ENCODE peak calls at places on chromosomes 7 and 10, in ten cellular contexts. S is transverse colon, O is brain microvascular endothelial cell, E is cardiac muscle cell, U is gastrocnemius medialis, P is breast epithelium, X is colonic mucosa, A is sigmoid colon, D is neural progenitor cell, I is mammary epithelial cell. Z is an unnamed sample.

GRCh38 chr7:34759477-34760125 is 101.6 kb downstream of the NPSR1 start:
- DNase-seq in O (peak; percentile 46), U (no peak), D (peak; percentile 63), P (no peak), X (no peak), I (peak; percentile 5), S (no peak), A (no peak), E (peak; percentile 55), Z (no peak)

GRCh38 chr7:143901360-143901709 is 641 bp downstream of the TCAF1 start:
- DNase-seq in S (peak; percentile 33), A (peak; percentile 78), O (peak; percentile 52), X (peak; percentile 49), P (peak; percentile 37), I (no peak), E (peak; percentile 66), D (no peak), U (peak; percentile 19), Z (peak; percentile 64)

GRCh38 chr7:85612514-85612913 is 425.7 kb upstream of the SEMA3D start:
- DNase-seq in X (no peak), S (no peak), D (no peak), U (no peak), E (no peak), O (no peak), P (no peak), A (no peak), I (no peak), Z (no peak)

GRCh38 chr7:106205621-106206222 is 79.1 kb downstream of the NAMPT start:
- DNase-seq in A (no peak), I (peak; percentile 10), S (no peak), X (no peak), E (no peak), P (no peak), U (no peak), O (peak; percentile 16), D (no peak), Z (no peak)

GRCh38 chr10:30073767-30074060 is 14.3 kb upstream of the JCAD start:
- DNase-seq in S (no peak), U (no peak), A (no peak), E (no peak), I (no peak), P (no peak), X (no peak), D (no peak), O (no peak), Z (no peak)

GRCh38 chr10:105843786-105844560 is 1202.9 kb downstream of the SORCS3 start:
- DNase-seq in O (no peak), A (no peak), D (peak; percentile 39), X (no peak), S (no peak), U (no peak), I (no peak), P (no peak), E (no peak), Z (no peak)

GRCh38 chr7:80095545-80095944 is 39.1 kb upstream of the GNAI1 start:
- DNase-seq in I (no peak), S (no peak), A (no peak), U (no peak), P (no peak), O (no peak), X (no peak), D (no peak), E (no peak), Z (no peak)

GRCh38 chr7:47380325-47381131 is 201.4 kb downstream of the TNS3 start:
- DNase-seq in O (peak; percentile 25), U (no peak), I (peak; percentile 46), P (no peak), A (peak; percentile 20), E (peak; percentile 23), D (peak; percentile 42), X (peak; percentile 78), S (peak; percentile 79), Z (no peak)

GRCh38 chr10:106900041-106900674 is 264.3 kb downstream of the SORCS1 start:
- DNase-seq in O (no peak), I (no peak), A (no peak), P (no peak), U (no peak), E (no peak), S (no peak), D (no peak), X (no peak), Z (no peak)

GRCh38 chr7:141001122-141001521 is 13.6 kb downstream of the MRPS33 start:
- DNase-seq in U (no peak), A (no peak), S (no peak), P (no peak), D (no peak), E (no peak), O (no peak), X (no peak), I (no peak), Z (no peak)

GRCh38 chr7:135189961-135190360 is 19.5 kb upstream of the CYREN start:
- DNase-seq in I (no peak), U (no peak), X (no peak), E (no peak), S (no peak), A (no peak), O (no peak), D (no peak), P (no peak), Z (no peak)

GRCh38 chr7:132683967-132684690 is 107.9 kb upstream of the PLXNA4 start:
- DNase-seq in X (no peak), A (no peak), U (no peak), E (no peak), D (no peak), P (no peak), S (no peak), O (no peak), I (no peak), Z (no peak)

GRCh38 chr10:114665406-114665805 is 7.3 kb upstream of the ABLIM1 start:
- DNase-seq in D (no peak), S (no peak), U (no peak), A (no peak), O (no peak), E (no peak), X (no peak), I (no peak), P (no peak), Z (no peak)

GRCh38 chr7:38385682-38386081 is 112.2 kb upstream of the TARP start:
- DNase-seq in D (no peak), P (no peak), O (no peak), S (no peak), A (no peak), I (no peak), X (no peak), E (no peak), U (no peak), Z (no peak)

GRCh38 chr7:157177997-157178396 is 39.3 kb downstream of the UBE3C start:
- DNase-seq in O (no peak), X (no peak), D (no peak), E (no peak), A (no peak), P (no peak), I (no peak), U (no peak), S (no peak), Z (no peak)

GRCh38 chr7:44767134-44767911 is 18.7 kb downstream of the ZMIZ2 start:
- DNase-seq in D (no peak), P (no peak), A (peak; percentile 65), X (no peak), O (no peak), S (no peak), U (no peak), I (no peak), E (no peak), Z (no peak)

GRCh38 chr10:47031251-47031952 is 120.2 kb downstream of the PTPN20 start:
- DNase-seq in P (no peak), O (no peak), U (peak; percentile 64), A (peak; percentile 77), E (no peak), X (no peak), I (peak; percentile 16), D (peak; percentile 29), S (no peak), Z (no peak)

GRCh38 chr7:34454381-34454780 is 203.6 kb upstream of the NPSR1 start:
- DNase-seq in O (no peak), E (no peak), X (no peak), I (no peak), D (no peak), P (no peak), A (no peak), U (no peak), S (no peak), Z (no peak)

GRCh38 chr7:140609646-140610045 is 31.0 kb downstream of the DENND2A start:
- DNase-seq in U (no peak), X (no peak), D (no peak), P (no peak), O (peak; percentile 50), I (peak; percentile 67), A (no peak), S (no peak), E (no peak), Z (no peak)

GRCh38 chr10:45432113-45432512 is 58.1 kb downstream of the ALOX5 start:
- DNase-seq in P (no peak), O (no peak), I (no peak), S (no peak), A (no peak), E (no peak), D (no peak), X (no peak), U (no peak), Z (no peak)
- H3K36me3 ChIP-seq in P (no peaks in the 10 kb centered on the region), O (no peaks in the 10 kb centered on the region), I (no peaks in the 10 kb centered on the region), S (no peaks in the 10 kb centered on the region), A (no peaks in the 10 kb centered on the region), E (no peaks in the 10 kb centered on the region), D (no peaks in the 10 kb centered on the region), X (no peaks in the 10 kb centered on the region), U (no peaks in the 10 kb centered on the region), Z (no peaks in the 10 kb centered on the region)

GRCh38 chr7:1169409-1170368 is 9.7 kb upstream of the ZFAND2A start:
- DNase-seq in P (peak; percentile 88), U (peak; percentile 74), D (peak; percentile 75), E (peak; percentile 47), A (peak; percentile 92), X (peak; percentile 82), S (peak; percentile 90), O (peak; percentile 61), I (peak; percentile 57), Z (peak; percentile 95)
- TF ChIP-seq CTCF in P (peak; percentile 88), U (peak; percentile 79), D (peak; percentile 62), E (peak; percentile 48), A (peak; percentile 70), X (peak; percentile 33), S (peak; percentile 77), O (peak; percentile 87), I (peak; percentile 77), Z (peak; percentile 99)

DNA sequence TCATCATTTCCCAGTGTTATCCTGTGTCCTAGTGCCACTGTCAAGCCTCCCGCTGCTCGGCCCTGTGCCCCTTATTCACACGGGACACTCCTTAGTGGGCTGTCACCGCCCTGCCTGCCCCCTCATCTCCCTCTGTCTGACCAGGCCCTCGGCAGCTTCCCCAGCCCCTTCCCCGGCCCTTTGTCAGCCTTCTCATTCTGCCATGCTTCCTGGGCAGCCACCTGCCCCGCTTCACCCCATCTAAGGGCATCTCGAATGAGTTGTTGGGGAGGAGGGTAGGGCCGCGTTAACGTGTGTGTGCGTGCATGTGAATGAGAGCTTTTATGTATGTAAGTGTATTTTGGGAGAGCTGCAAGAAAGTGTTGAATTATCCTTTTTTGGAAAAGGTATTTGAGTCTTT is 49.7 kb downstream of the GTF2I start:
- DNase-seq in U (no peak), D (no peak), P (no peak), E (no peak), X (no peak), I (no peak), O (no peak), A (no peak), S (no peak), Z (no peak)
- H3K36me3 ChIP-seq in U (peaks cover 86% of the 10 kb centered on the region), D (peaks cover 42% of the 10 kb centered on the region), P (no peaks in the 10 kb centered on the region), E (peaks cover 82% of the 10 kb centered on the region), X (peaks cover 4% of the 10 kb centered on the region), I (peaks cover 58% of the 10 kb centered on the region), O (peaks cover 74% of the 10 kb centered on the region), A (peaks cover 35% of the 10 kb centered on the region), S (peaks cover 6% of the 10 kb centered on the region), Z (peaks cover 98% of the 10 kb centered on the region)

GRCh38 chr7:95476904-95477594 is 8.7 kb upstream of the ASB4 start:
- DNase-seq in I (peak; percentile 37), A (peak; percentile 77), S (peak; percentile 72), P (peak; percentile 47), E (peak; percentile 79), X (peak; percentile 74), O (peak; percentile 71), D (peak; percentile 85), U (peak; percentile 63), Z (peak; percentile 73)
- TF ChIP-seq CTCF in I (peak; percentile 82), A (peak; percentile 71), S (peak; percentile 69), P (peak; percentile 77), E (peak; percentile 73), X (peak; percentile 62), O (peak; percentile 76), D (peak; percentile 94), U (peak; percentile 70), Z (peak; percentile 85)